ENCODE peak calls at places on chromosomes 11 and 22, in eight cellular contexts. One of them, this sample, is unnamed. For H3K4me1, the result is how much of the 10 kb centered on the place peaks cover.

GRCh38 chr11:33507967-33508366 is 192.7 kb downstream of the C11orf91 start:
- DNase-seq in breast epithelium: no peak
- DNase-seq in neural progenitor cell: peak
- DNase-seq in keratinocyte: no peak
- DNase-seq in astrocyte: no peak
- DNase-seq in heart right ventricle: no peak
- DNase-seq in fibroblast of lung: no peak
- DNase-seq in uterus: no peak
- DNase-seq in this sample: no peak

GRCh38 chr11:105673089-105673488 is 63.2 kb downstream of the GRIA4 start:
- DNase-seq in breast epithelium: no peak
- DNase-seq in neural progenitor cell: peak
- DNase-seq in keratinocyte: no peak
- DNase-seq in astrocyte: peak
- DNase-seq in heart right ventricle: no peak
- DNase-seq in fibroblast of lung: peak
- DNase-seq in uterus: no peak
- DNase-seq in this sample: peak

GRCh38 chr11:88695701-88696414 is 358.3 kb upstream of the CTSC start:
- DNase-seq in breast epithelium: no peak
- DNase-seq in neural progenitor cell: no peak
- DNase-seq in keratinocyte: no peak
- DNase-seq in astrocyte: no peak
- DNase-seq in heart right ventricle: no peak
- DNase-seq in fibroblast of lung: peak
- DNase-seq in uterus: no peak
- DNase-seq in this sample: no peak

GRCh38 chr11:114090976-114091375 is 31.5 kb downstream of the ZBTB16 start:
- DNase-seq in breast epithelium: no peak
- DNase-seq in neural progenitor cell: no peak
- DNase-seq in keratinocyte: no peak
- DNase-seq in astrocyte: no peak
- DNase-seq in heart right ventricle: no peak
- DNase-seq in fibroblast of lung: no peak
- DNase-seq in uterus: no peak
- DNase-seq in this sample: no peak

GRCh38 chr11:7688238-7688826 is 15.0 kb upstream of the CYB5R2 start:
- DNase-seq in breast epithelium: no peak
- DNase-seq in neural progenitor cell: peak
- DNase-seq in keratinocyte: no peak
- DNase-seq in astrocyte: no peak
- DNase-seq in heart right ventricle: no peak
- DNase-seq in fibroblast of lung: peak
- DNase-seq in uterus: no peak
- DNase-seq in this sample: no peak

GRCh38 chr22:29380032-29380781 is 8.2 kb downstream of the AP1B1 start:
- DNase-seq in breast epithelium: peak
- DNase-seq in neural progenitor cell: no peak
- DNase-seq in keratinocyte: no peak
- DNase-seq in astrocyte: no peak
- DNase-seq in heart right ventricle: no peak
- DNase-seq in fibroblast of lung: no peak
- DNase-seq in uterus: no peak
- DNase-seq in this sample: no peak

GRCh38 chr11:1528710-1529109 is 42.1 kb upstream of the MOB2 start:
- DNase-seq in breast epithelium: no peak
- DNase-seq in neural progenitor cell: no peak
- DNase-seq in keratinocyte: no peak
- DNase-seq in astrocyte: no peak
- DNase-seq in heart right ventricle: no peak
- DNase-seq in fibroblast of lung: no peak
- DNase-seq in uterus: no peak
- DNase-seq in this sample: no peak

GRCh38 chr22:37032535-37033460 is 13.3 kb downstream of the MPST start:
- DNase-seq in breast epithelium: no peak
- DNase-seq in neural progenitor cell: no peak
- DNase-seq in keratinocyte: peak
- DNase-seq in astrocyte: peak
- DNase-seq in heart right ventricle: no peak
- DNase-seq in fibroblast of lung: peak
- DNase-seq in uterus: peak
- DNase-seq in this sample: no peak

GRCh38 chr11:45145421-45146071 is 893 bp upstream of the PRDM11 start:
- DNase-seq in breast epithelium: no peak
- DNase-seq in neural progenitor cell: peak
- DNase-seq in keratinocyte: no peak
- DNase-seq in astrocyte: peak
- DNase-seq in heart right ventricle: no peak
- DNase-seq in fibroblast of lung: peak
- DNase-seq in uterus: peak
- DNase-seq in this sample: peak

DNA sequence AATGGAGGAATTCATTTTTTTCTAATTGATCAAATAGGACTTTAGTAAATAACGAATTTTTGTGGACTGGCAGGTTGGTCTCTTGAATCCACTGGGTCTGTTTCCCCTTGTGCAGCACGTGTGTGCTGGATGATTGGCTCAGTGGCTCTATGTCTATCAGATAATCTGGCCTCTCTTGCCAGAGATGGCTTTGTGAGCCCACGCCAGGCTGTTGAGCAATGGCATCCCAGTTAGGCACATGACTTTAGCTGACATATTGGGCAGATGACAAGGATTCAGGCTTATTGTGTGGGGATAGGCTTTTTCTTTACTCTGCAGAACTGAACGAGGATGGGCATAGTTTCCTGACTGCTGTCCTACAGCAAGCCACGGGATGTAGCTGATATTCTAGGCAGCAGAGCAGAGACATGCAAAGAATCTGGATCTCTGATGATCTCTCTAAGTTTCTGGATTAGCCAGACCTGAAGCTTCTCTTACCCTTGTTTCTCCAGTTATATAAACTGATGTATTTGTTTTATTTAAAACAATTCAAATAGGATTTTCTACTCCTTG is 144.9 kb downstream of the ARHGAP42 start:
- DNase-seq in breast epithelium: no peak
- DNase-seq in neural progenitor cell: no peak
- DNase-seq in keratinocyte: no peak
- DNase-seq in astrocyte: no peak
- DNase-seq in heart right ventricle: peak
- DNase-seq in fibroblast of lung: no peak
- DNase-seq in uterus: no peak
- DNase-seq in this sample: peak
- H3K4me1 ChIP-seq in breast epithelium: under half
- H3K4me1 ChIP-seq in neural progenitor cell: under half
- H3K4me1 ChIP-seq in keratinocyte: under half
- H3K4me1 ChIP-seq in astrocyte: under half
- H3K4me1 ChIP-seq in heart right ventricle: under half
- H3K4me1 ChIP-seq in fibroblast of lung: under half
- H3K4me1 ChIP-seq in uterus: under half
- H3K4me1 ChIP-seq in this sample: under half

GRCh38 chr11:126564588-126564987 is 209.1 kb downstream of the ST3GAL4 start:
- DNase-seq in breast epithelium: no peak
- DNase-seq in neural progenitor cell: peak
- DNase-seq in keratinocyte: no peak
- DNase-seq in astrocyte: no peak
- DNase-seq in heart right ventricle: no peak
- DNase-seq in fibroblast of lung: no peak
- DNase-seq in uterus: no peak
- DNase-seq in this sample: no peak

GRCh38 chr11:126570489-126570888 is 215.0 kb downstream of the ST3GAL4 start:
- DNase-seq in breast epithelium: no peak
- DNase-seq in neural progenitor cell: no peak
- DNase-seq in keratinocyte: no peak
- DNase-seq in astrocyte: no peak
- DNase-seq in heart right ventricle: no peak
- DNase-seq in fibroblast of lung: no peak
- DNase-seq in uterus: no peak
- DNase-seq in this sample: no peak

DNA sequence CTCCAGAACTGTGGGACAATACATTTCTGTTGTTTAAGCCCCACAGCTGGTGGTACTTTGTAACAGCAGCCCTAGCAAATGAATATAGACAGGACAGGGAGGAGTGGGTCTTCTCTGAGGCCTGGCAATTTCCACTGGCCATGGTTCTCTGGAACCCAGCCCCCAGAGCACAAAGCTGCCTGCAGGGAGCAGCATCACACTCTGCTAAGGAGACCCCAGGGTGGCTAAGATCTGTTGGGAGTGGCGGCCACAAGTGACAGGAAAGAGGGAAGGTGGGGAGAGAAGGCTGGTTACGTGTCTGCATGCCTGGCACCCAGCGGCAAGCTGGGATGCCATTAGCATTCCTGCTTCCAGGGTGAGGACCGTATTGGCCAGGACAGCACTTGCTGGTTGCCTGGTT is 211.9 kb downstream of the ST3GAL4 start:
- DNase-seq in breast epithelium: no peak
- DNase-seq in neural progenitor cell: no peak
- DNase-seq in keratinocyte: no peak
- DNase-seq in astrocyte: no peak
- DNase-seq in heart right ventricle: no peak
- DNase-seq in fibroblast of lung: no peak
- DNase-seq in uterus: no peak
- DNase-seq in this sample: no peak
- TF ChIP-seq CTCF in breast epithelium: no peak
- TF ChIP-seq CTCF in neural progenitor cell: peak
- TF ChIP-seq CTCF in keratinocyte: no peak
- TF ChIP-seq CTCF in astrocyte: no peak
- TF ChIP-seq CTCF in heart right ventricle: no peak
- TF ChIP-seq CTCF in fibroblast of lung: no peak
- TF ChIP-seq CTCF in uterus: no peak
- TF ChIP-seq CTCF in this sample: no peak

DNA sequence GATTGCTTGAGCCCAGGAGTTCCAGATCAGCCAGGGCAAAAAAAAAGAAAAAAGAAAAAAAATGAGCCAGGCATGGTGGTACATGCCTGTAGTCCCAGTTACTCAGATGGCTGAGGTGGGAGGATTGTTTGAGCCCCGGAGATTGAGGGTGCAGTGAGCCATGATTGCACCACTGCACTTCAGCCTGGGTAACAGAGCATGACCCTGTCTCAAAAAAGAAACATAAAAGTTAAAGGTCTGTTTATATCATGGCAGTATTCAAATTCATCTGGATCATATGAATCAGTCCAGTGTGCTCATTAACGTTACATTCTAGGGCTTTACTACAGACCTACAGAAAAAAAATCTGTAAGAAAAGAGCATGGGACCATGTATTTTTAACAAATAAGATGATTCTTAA is 13.9 kb downstream of the HSD17B12 start:
- DNase-seq in breast epithelium: no peak
- DNase-seq in neural progenitor cell: no peak
- DNase-seq in keratinocyte: no peak
- DNase-seq in astrocyte: no peak
- DNase-seq in heart right ventricle: no peak
- DNase-seq in fibroblast of lung: no peak
- DNase-seq in uterus: no peak
- DNase-seq in this sample: no peak
- H3K4me3 ChIP-seq in breast epithelium: no peak
- H3K4me3 ChIP-seq in neural progenitor cell: no peak
- H3K4me3 ChIP-seq in keratinocyte: no peak
- H3K4me3 ChIP-seq in astrocyte: no peak
- H3K4me3 ChIP-seq in heart right ventricle: no peak
- H3K4me3 ChIP-seq in fibroblast of lung: no peak
- H3K4me3 ChIP-seq in uterus: no peak
- H3K4me3 ChIP-seq in this sample: no peak

GRCh38 chr22:46589871-46590271 is 30.3 kb upstream of the GRAMD4 start:
- DNase-seq in breast epithelium: no peak
- DNase-seq in neural progenitor cell: peak
- DNase-seq in keratinocyte: no peak
- DNase-seq in astrocyte: no peak
- DNase-seq in heart right ventricle: no peak
- DNase-seq in fibroblast of lung: no peak
- DNase-seq in uterus: no peak
- DNase-seq in this sample: no peak

GRCh38 chr22:46590334-46590733 is 29.9 kb upstream of the GRAMD4 start:
- DNase-seq in breast epithelium: no peak
- DNase-seq in neural progenitor cell: peak
- DNase-seq in keratinocyte: no peak
- DNase-seq in astrocyte: no peak
- DNase-seq in heart right ventricle: peak
- DNase-seq in fibroblast of lung: no peak
- DNase-seq in uterus: no peak
- DNase-seq in this sample: peak

GRCh38 chr22:46593211-46593676 is 26.9 kb upstream of the GRAMD4 start:
- DNase-seq in breast epithelium: no peak
- DNase-seq in neural progenitor cell: peak
- DNase-seq in keratinocyte: no peak
- DNase-seq in astrocyte: peak
- DNase-seq in heart right ventricle: no peak
- DNase-seq in fibroblast of lung: peak
- DNase-seq in uterus: no peak
- DNase-seq in this sample: no peak

GRCh38 chr22:46592390-46592872 is 27.8 kb upstream of the GRAMD4 start:
- DNase-seq in breast epithelium: no peak
- DNase-seq in neural progenitor cell: peak
- DNase-seq in keratinocyte: no peak
- DNase-seq in astrocyte: peak
- DNase-seq in heart right ventricle: peak
- DNase-seq in fibroblast of lung: peak
- DNase-seq in uterus: no peak
- DNase-seq in this sample: peak

DNA sequence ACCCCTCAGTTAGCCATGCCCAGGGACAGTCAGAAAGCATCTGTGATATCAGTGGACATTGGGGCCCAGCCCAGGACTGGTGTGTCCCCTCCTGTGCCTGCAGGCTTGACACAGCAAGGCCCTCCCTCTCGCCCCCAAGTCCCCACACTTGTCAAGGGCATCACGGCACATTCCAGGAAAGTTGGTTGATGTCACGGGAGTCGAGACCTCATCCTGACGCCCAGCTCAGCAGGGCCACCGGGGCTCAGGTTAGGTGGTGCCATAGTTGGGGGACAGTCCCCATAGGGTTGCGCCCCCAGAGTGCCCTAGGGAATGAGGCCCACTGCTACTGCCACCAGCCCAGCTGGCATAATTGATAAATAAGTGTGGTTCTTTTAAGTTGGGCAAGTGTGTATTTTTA is 28.3 kb upstream of the GRAMD4 start:
- DNase-seq in breast epithelium: no peak
- DNase-seq in neural progenitor cell: peak
- DNase-seq in keratinocyte: no peak
- DNase-seq in astrocyte: no peak
- DNase-seq in heart right ventricle: no peak
- DNase-seq in fibroblast of lung: no peak
- DNase-seq in uterus: no peak
- DNase-seq in this sample: peak
- H3K4me1 ChIP-seq in breast epithelium: under half
- H3K4me1 ChIP-seq in neural progenitor cell: under half
- H3K4me1 ChIP-seq in keratinocyte: under half
- H3K4me1 ChIP-seq in astrocyte: under half
- H3K4me1 ChIP-seq in heart right ventricle: half or more
- H3K4me1 ChIP-seq in fibroblast of lung: under half
- H3K4me1 ChIP-seq in uterus: under half
- H3K4me1 ChIP-seq in this sample: half or more

GRCh38 chr11:10298342-10298741 is 4.3 kb upstream of the SBF2 start:
- DNase-seq in breast epithelium: no peak
- DNase-seq in neural progenitor cell: no peak
- DNase-seq in keratinocyte: no peak
- DNase-seq in astrocyte: peak
- DNase-seq in heart right ventricle: no peak
- DNase-seq in fibroblast of lung: peak
- DNase-seq in uterus: no peak
- DNase-seq in this sample: no peak
- TF ChIP-seq CTCF in breast epithelium: no peak
- TF ChIP-seq CTCF in neural progenitor cell: peak
- TF ChIP-seq CTCF in keratinocyte: peak
- TF ChIP-seq CTCF in astrocyte: peak
- TF ChIP-seq CTCF in heart right ventricle: no peak
- TF ChIP-seq CTCF in fibroblast of lung: peak
- TF ChIP-seq CTCF in uterus: no peak
- TF ChIP-seq CTCF in this sample: no peak

This sample was measured in heart left ventricle.